ENCODE peak calls at places on chromosomes 6 and 20, in five cellular contexts. V, A, N, K and G are unnamed samples.

GRCh38 chr6:13103169-13103568 is 225.2 kb downstream of the TBC1D7 start:
- DNase-seq in A (no peak), V (no peak), K (no peak), N (no peak), G (no peak)

GRCh38 chr6:108741346-108741989 is 106.8 kb upstream of the ARMC2 start:
- DNase-seq in K (no peak), A (no peak), N (no peak), V (no peak), G (no peak)

GRCh38 chr6:26216886-26217713 is 129.9 kb downstream of the HFE start:
- DNase-seq in N (peak), A (peak), K (peak), V (no peak), G (no peak)

GRCh38 chr20:38350879-38351775 is 4.8 kb downstream of the LBP start:
- DNase-seq in K (no peak), A (no peak), N (no peak), V (no peak), G (no peak)

GRCh38 chr20:40931348-40932044 is 97.1 kb upstream of the TOP1 start:
- DNase-seq in N (no peak), K (no peak), A (no peak), V (no peak), G (no peak)

GRCh38 chr6:34056301-34056700 is 89.6 kb downstream of the GRM4 start:
- DNase-seq in K (peak), N (no peak), V (peak), A (no peak), G (no peak)

GRCh38 chr20:10982692-10983091 is 308.9 kb upstream of the JAG1 start:
- DNase-seq in A (no peak), V (no peak), N (peak), K (peak), G (no peak)

GRCh38 chr6:33904050-33904827 is 100.4 kb upstream of the MLN start:
- DNase-seq in N (no peak), A (no peak), V (no peak), K (no peak), G (no peak)

DNA sequence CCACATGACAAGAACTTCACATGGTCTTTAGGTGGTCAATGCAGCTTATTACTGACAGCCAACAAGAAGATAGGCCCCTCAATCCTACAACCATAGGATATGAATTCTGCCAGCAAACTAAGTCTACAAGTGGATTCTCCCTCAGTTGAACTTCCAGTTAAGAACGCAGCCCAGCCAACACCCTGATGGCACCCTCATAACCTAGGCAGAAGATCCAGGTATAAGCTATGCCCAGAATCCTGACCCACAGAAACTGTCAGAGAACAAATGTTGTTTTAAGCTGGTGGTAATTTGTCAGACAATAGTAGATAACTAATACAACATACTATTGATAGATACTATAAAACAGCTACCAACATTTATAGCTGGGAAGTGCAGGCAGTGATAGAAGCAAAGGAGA is 38.8 kb downstream of the ATG5 start:
- DNase-seq in V (no peak), K (no peak), A (no peak), N (no peak), G (no peak)
- TF ChIP-seq CTCF in V (no peak), K (no peak), A (no peak), N (no peak), G (no peak)

GRCh38 chr6:144406796-144407195 is 121.7 kb downstream of the UTRN start:
- DNase-seq in A (no peak), K (no peak), N (no peak), V (no peak), G (no peak)

GRCh38 chr6:144405173-144405572 is 120.0 kb downstream of the UTRN start:
- DNase-seq in N (no peak), K (peak), V (no peak), A (no peak), G (no peak)

GRCh38 chr6:144411506-144412165 is 126.5 kb downstream of the UTRN start:
- DNase-seq in N (no peak), K (peak), V (no peak), A (no peak), G (no peak)

GRCh38 chr6:144410059-144410458 is 124.9 kb downstream of the UTRN start:
- DNase-seq in V (no peak), K (no peak), A (no peak), N (no peak), G (no peak)

GRCh38 chr6:144408151-144408550 is 123.0 kb downstream of the UTRN start:
- DNase-seq in N (no peak), K (peak), V (no peak), A (no peak), G (no peak)
- TF ChIP-seq CTCF in N (no peak), K (peak), V (no peak), A (no peak), G (no peak)

DNA sequence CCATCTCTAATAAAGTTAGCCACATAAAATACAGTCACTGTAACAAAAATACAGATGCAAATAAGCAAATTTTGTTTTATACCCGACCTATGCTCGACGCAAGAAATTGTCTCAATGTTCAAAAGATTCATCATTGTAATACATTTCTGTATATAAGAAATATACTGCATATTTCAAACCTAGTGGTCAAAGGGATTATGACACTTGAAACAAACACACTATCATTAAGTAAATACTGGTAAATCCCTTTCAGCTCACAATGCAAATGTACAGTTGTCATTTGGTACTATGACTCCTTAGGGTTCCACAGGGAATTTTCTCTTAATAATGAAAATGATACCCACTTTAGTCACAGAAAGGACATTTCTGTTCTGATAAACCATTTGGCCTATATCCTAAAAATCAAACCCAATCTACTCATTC is 2.2 kb downstream of the HIVEP2 start:
- DNase-seq in V (no peak), N (no peak), K (peak), A (no peak), G (no peak)
- TF ChIP-seq CTCF in V (peak), N (peak), K (peak), A (peak), G (peak)

GRCh38 chr6:121354764-121355163 is 20.5 kb upstream of the TBC1D32 start:
- DNase-seq in V (no peak), A (no peak), K (peak), N (no peak), G (no peak)
- TF ChIP-seq CTCF in V (peak), A (peak), K (peak), N (peak), G (peak)

DNA sequence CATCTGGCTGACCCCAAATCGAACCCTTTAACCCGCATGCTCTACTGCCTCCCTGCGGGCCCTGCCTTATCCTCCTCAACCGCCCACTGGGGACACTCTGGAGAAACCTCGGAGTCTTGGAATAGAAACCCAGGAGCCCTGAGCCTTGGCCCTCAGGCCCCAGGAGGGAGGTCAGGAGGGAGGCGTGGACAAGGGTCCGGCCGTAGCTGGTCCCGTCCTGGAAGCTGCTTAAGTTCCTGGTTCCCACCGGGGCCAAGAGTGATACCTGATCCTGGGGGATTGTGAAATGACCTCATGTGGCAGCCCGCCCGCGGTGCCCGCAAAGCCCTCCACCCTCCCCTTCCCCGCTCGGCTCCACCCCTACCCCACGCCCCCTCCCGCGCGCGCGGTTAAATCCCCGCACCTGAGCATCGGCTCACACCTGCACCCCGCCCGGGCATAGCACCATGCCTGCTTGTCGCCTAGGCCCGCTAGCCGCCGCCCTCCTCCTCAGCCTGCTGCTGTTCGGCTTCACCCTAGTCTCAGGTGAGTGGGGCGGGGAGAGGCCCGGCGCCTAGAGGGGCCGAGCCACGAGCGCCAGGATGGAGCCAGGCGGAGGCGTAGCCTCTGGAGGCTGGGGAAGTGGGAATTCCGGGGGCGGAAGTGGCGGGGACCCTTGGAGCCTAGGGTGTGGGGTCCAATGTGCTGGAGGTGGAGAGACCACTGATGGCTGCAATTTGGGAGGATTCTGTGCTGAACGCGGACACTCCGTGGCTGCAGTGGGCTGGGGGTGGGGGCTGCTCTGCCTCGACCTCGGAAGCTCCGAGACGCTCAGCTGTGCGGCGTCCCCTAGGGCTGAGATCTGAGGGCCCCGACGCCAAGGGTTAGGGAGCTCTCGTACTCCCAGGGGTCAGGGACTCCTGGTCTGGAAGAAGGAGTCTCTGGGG is at the start of gene WFDC2:
- DNase-seq in K (no peak), N (no peak), A (no peak), V (peak), G (no peak)
- TF ChIP-seq CTCF in K (no peak), N (no peak), A (no peak), V (no peak), G (no peak)